ENCODE peak calls at places on chromosomes 16 and 17, in five cellular contexts. V, Y, D, T and J are unnamed samples.

GRCh38 chr16:76292218-76292617 is 15.0 kb downstream of the CNTNAP4 start:
- DNase-seq in T (no peak), Y (no peak), V (no peak), D (no peak), J (no peak)

GRCh38 chr16:6195966-6196365 is 1098.4 kb upstream of the EEF2KMT start:
- DNase-seq in D (no peak), T (no peak), V (no peak), Y (peak; percentile 5), J (no peak)

GRCh38 chr17:73058022-73058421 is 34.5 kb downstream of the SLC39A11 start:
- DNase-seq in D (no peak), V (no peak), Y (no peak), T (no peak), J (no peak)

GRCh38 chr16:48583075-48584065 is 26.6 kb downstream of the N4BP1 start:
- DNase-seq in V (no peak), D (no peak), T (no peak), Y (no peak), J (no peak)

GRCh38 chr16:87249425-87249824 is 67.8 kb downstream of the C16orf95 start:
- DNase-seq in Y (no peak), D (no peak), V (no peak), T (no peak), J (no peak)

GRCh38 chr17:83171661-83172060 is 92.3 kb downstream of the METRNL start:
- DNase-seq in T (no peak), D (peak; percentile 33), Y (peak; percentile 19), V (no peak), J (no peak)

GRCh38 chr16:14510581-14510938 is 119.5 kb downstream of the PARN start:
- DNase-seq in V (no peak), Y (no peak), D (no peak), T (no peak), J (no peak)

GRCh38 chr17:20063665-20064648 is 54.8 kb downstream of the SPECC1 start:
- DNase-seq in T (no peak), V (peak; percentile 87), D (no peak), Y (no peak), J (no peak)

GRCh38 chr17:65055280-65055707 is 1.2 kb downstream of the GNA13 start:
- DNase-seq in D (peak; percentile 36), Y (no peak), T (no peak), V (no peak), J (no peak)

GRCh38 chr16:88456356-88457292 is 3.5 kb downstream of the ZFPM1 start:
- DNase-seq in V (no peak), T (peak; percentile 54), D (no peak), Y (no peak), J (no peak)

GRCh38 chr17:39084558-39084957 is 66.9 kb downstream of the PLXDC1 start:
- DNase-seq in D (peak; percentile 51), T (no peak), V (no peak), Y (no peak), J (no peak)

GRCh38 chr17:17053446-17054379 is 11.5 kb downstream of the MPRIP start:
- DNase-seq in Y (no peak), V (no peak), T (no peak), D (no peak), J (no peak)

GRCh38 chr17:17051791-17052461 is 9.7 kb downstream of the MPRIP start:
- DNase-seq in Y (no peak), T (no peak), V (peak; percentile 15), D (no peak), J (no peak)

GRCh38 chr17:17051380-17051779 is 9.1 kb downstream of the MPRIP start:
- DNase-seq in V (no peak), Y (no peak), T (no peak), D (no peak), J (no peak)

GRCh38 chr17:17054636-17055035 is 12.4 kb downstream of the MPRIP start:
- DNase-seq in T (no peak), Y (no peak), V (no peak), D (no peak), J (no peak)

DNA sequence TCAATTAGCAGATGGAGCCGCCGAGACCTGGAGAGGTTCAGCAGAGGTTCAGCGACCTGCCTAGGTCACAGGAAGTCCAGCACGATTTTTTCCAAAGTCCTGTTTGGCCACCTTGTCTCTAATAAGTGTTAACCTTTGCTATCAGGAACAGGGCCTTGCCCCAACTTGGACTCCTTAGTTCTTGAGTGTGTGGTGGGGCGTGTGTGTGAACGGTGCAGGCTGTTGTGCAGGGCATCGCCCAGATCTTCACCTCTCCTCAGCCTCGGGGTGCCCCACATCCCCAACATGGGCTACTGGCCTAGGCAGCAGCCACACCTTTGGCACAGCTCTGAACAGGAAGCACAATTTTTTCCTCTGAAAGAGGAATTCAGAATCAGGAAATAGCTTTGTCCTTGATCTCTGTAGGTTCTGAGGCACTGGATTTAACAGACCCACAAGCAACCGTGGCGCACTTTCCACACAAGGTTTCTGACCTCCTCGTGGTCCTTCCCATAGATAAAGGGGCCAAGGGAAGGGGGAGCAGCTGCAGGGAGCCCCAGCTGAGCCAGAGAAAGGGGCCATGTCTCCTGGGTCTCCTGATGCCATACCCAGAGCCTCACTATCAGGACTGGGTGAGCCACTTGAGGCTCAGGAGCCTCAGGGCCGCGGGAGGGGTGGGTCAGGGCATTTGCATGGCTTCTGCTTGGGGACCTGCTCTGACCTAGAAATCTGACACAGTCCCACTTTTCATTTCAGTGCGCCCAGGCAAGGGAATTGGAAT is 10.4 kb downstream of the MPRIP start:
- DNase-seq in D (no peak), Y (no peak), V (no peak), T (no peak), J (no peak)
- H3K9ac ChIP-seq in D (no peak overlapping the region), Y (no peak overlapping the region), V (no peak overlapping the region), T (no peak overlapping the region), J (no peak overlapping the region)

GRCh38 chr16:83935005-83935857 is 17.8 kb upstream of the OSGIN1 start:
- DNase-seq in T (no peak), V (no peak), Y (no peak), D (no peak), J (no peak)
- H3K27ac ChIP-seq in T (no peak overlapping the region), V (no peak overlapping the region), Y (no peak overlapping the region), D (no peak overlapping the region), J (no peak overlapping the region)

GRCh38 chr16:1597154-1597553 is 14.7 kb downstream of the IFT140 start:
- DNase-seq in T (no peak), Y (no peak), V (no peak), D (no peak), J (no peak)

GRCh38 chr16:1601031-1601430 is 10.8 kb downstream of the IFT140 start:
- DNase-seq in T (no peak), D (no peak), V (no peak), Y (no peak), J (no peak)

GRCh38 chr16:1601489-1601888 is 10.4 kb downstream of the IFT140 start:
- DNase-seq in Y (no peak), V (no peak), T (no peak), D (no peak), J (no peak)

GRCh38 chr16:1606774-1607173 is 5.1 kb downstream of the IFT140 start:
- DNase-seq in V (no peak), Y (no peak), T (no peak), D (no peak), J (no peak)

GRCh38 chr16:1602285-1602684 is 9.6 kb downstream of the IFT140 start:
- DNase-seq in Y (no peak), V (no peak), T (no peak), D (no peak), J (no peak)
- H3K9ac ChIP-seq in Y (no peak overlapping the region), V (no peak overlapping the region), T (no peak overlapping the region), D (no peak overlapping the region), J (no peak overlapping the region)

DNA sequence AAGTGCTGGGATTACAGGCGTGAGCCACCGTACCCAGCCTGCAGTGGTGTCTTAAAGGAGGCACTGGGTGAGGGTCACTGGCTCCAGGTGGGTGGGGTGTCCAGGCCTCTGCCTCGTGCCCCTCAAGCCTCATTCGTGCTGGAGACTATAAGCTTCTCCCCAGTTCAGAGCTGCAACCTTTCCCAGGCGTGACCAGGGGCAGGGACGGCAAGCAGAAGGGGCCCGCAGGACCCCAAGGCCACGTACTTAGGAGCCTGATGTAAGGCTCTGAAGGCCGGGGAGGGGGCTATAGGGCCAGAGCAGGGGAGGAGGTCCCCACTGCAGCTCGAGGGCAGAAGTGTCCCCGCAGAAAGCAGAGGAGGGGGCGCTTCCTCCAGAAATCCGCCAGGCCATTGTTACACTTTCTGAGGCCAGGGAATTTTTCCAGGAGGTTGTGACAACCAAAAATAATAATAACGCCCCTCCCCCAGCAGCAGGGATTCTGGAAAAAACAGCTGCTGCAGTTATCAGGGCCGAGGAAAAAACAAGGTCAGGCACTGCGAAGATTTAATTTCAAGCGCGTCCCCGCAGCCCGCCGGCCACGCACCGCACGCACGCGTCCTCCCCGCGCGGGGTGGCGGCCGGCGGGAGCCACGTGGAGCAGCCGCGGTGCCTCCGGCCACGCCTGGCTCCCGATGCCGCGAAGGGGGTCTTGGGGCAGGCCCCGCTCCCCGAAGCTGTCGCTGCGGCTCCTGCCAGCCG is 45.7 kb upstream of the SLC38A10 start:
- DNase-seq in Y (no peak), T (no peak), D (peak; percentile 74), V (no peak), J (no peak)
- H3K27ac ChIP-seq in Y (no peak overlapping the region), T (no peak overlapping the region), D (peak overlapping the region; percentile 99), V (peak overlapping the region; percentile 100), J (peak overlapping the region; percentile 97)

GRCh38 chr16:15961557-15962205 is 12.3 kb downstream of the ABCC1 start:
- DNase-seq in D (no peak), T (no peak), V (no peak), Y (no peak), J (no peak)

GRCh38 chr16:15966420-15967222 is 17.2 kb downstream of the ABCC1 start:
- DNase-seq in Y (no peak), D (peak; percentile 74), T (no peak), V (peak; percentile 87), J (no peak)

GRCh38 chr16:15960124-15960971 is 10.9 kb downstream of the ABCC1 start:
- DNase-seq in V (no peak), T (no peak), D (no peak), Y (no peak), J (no peak)

GRCh38 chr16:15961060-15961511 is 11.7 kb downstream of the ABCC1 start:
- DNase-seq in Y (no peak), T (peak; percentile 86), V (peak; percentile 68), D (no peak), J (no peak)

GRCh38 chr16:15963307-15963910 is 14.0 kb downstream of the ABCC1 start:
- DNase-seq in T (no peak), V (no peak), D (no peak), Y (no peak), J (no peak)
- H3K9ac ChIP-seq in T (no peak overlapping the region), V (no peak overlapping the region), D (no peak overlapping the region), Y (no peak overlapping the region), J (no peak overlapping the region)

GRCh38 chr17:40623419-40624217 is 24.0 kb downstream of the SMARCE1 start:
- DNase-seq in Y (no peak), T (no peak), D (no peak), V (no peak), J (no peak)

GRCh38 chr17:40621558-40621957 is 26.1 kb downstream of the SMARCE1 start:
- DNase-seq in T (no peak), V (peak; percentile 48), D (no peak), Y (no peak), J (no peak)

GRCh38 chr17:40621019-40621418 is 26.6 kb downstream of the SMARCE1 start:
- DNase-seq in V (no peak), T (no peak), Y (no peak), D (no peak), J (no peak)

GRCh38 chr17:40625311-40625710 is 22.3 kb downstream of the SMARCE1 start:
- DNase-seq in V (no peak), T (no peak), D (no peak), Y (no peak), J (no peak)

GRCh38 chr17:40622509-40622928 is 25.1 kb downstream of the SMARCE1 start:
- DNase-seq in T (peak; percentile 36), Y (no peak), V (no peak), D (no peak), J (no peak)
- H3K27ac ChIP-seq in T (no peak overlapping the region), Y (no peak overlapping the region), V (no peak overlapping the region), D (no peak overlapping the region), J (peak overlapping the region; percentile 53)